ENCODE peak calls at places on chromosomes 16 and 17, in four cellular contexts. One of them, this sample, is unnamed.

GRCh38 chr17:47868134-47868533 is 17.2 kb upstream of the SP6 start:
- DNase-seq in activated T-cell treated with anti-CD3 and anti-CD28 coated beads for 48 hours: no peak
- DNase-seq in cardiac septum: no peak
- DNase-seq in bronchial epithelial cell: no peak
- DNase-seq in this sample: no peak

GRCh38 chr16:4021070-4021779 is 95.0 kb downstream of the ADCY9 start:
- DNase-seq in cardiac septum: no peak
- DNase-seq in bronchial epithelial cell: peak; percentile 88
- DNase-seq in activated T-cell treated with anti-CD3 and anti-CD28 coated beads for 48 hours: no peak
- DNase-seq in this sample: peak; percentile 88

GRCh38 chr16:53745753-53746258 is 41.9 kb downstream of the FTO start:
- DNase-seq in bronchial epithelial cell: peak; percentile 95
- DNase-seq in cardiac septum: no peak
- DNase-seq in activated T-cell treated with anti-CD3 and anti-CD28 coated beads for 48 hours: no peak
- DNase-seq in this sample: peak; percentile 88

GRCh38 chr16:71626858-71627213 is 852 bp downstream of the MARVELD3 start:
- DNase-seq in cardiac septum: no peak
- DNase-seq in bronchial epithelial cell: peak; percentile 20
- DNase-seq in activated T-cell treated with anti-CD3 and anti-CD28 coated beads for 48 hours: no peak
- DNase-seq in this sample: no peak

GRCh38 chr16:1526608-1527555 is 6.6 kb upstream of the TMEM204 start:
- DNase-seq in bronchial epithelial cell: no peak
- DNase-seq in activated T-cell treated with anti-CD3 and anti-CD28 coated beads for 48 hours: no peak
- DNase-seq in cardiac septum: no peak
- DNase-seq in this sample: no peak

GRCh38 chr17:38701504-38702165 is 3.4 kb upstream of the MLLT6 start:
- DNase-seq in activated T-cell treated with anti-CD3 and anti-CD28 coated beads for 48 hours: peak; percentile 85
- DNase-seq in cardiac septum: peak; percentile 80
- DNase-seq in bronchial epithelial cell: peak; percentile 51
- DNase-seq in this sample: peak; percentile 65

GRCh38 chr17:17445925-17446665 is 30.7 kb upstream of the MED9 start:
- DNase-seq in cardiac septum: no peak
- DNase-seq in activated T-cell treated with anti-CD3 and anti-CD28 coated beads for 48 hours: no peak
- DNase-seq in bronchial epithelial cell: peak; percentile 87
- DNase-seq in this sample: peak; percentile 100

GRCh38 chr17:74527081-74527480 is 4.2 kb downstream of the CD300LB start:
- DNase-seq in bronchial epithelial cell: no peak
- DNase-seq in activated T-cell treated with anti-CD3 and anti-CD28 coated beads for 48 hours: no peak
- DNase-seq in cardiac septum: peak; percentile 58
- DNase-seq in this sample: no peak

GRCh38 chr16:84062734-84063640 is 20.4 kb upstream of the SLC38A8 start:
- DNase-seq in cardiac septum: peak; percentile 91
- DNase-seq in bronchial epithelial cell: peak; percentile 56
- DNase-seq in activated T-cell treated with anti-CD3 and anti-CD28 coated beads for 48 hours: peak; percentile 60
- DNase-seq in this sample: peak; percentile 47

GRCh38 chr16:66604376-66605176 is at the start of gene CMTM3:
- DNase-seq in bronchial epithelial cell: no peak
- DNase-seq in activated T-cell treated with anti-CD3 and anti-CD28 coated beads for 48 hours: peak; percentile 77
- DNase-seq in cardiac septum: peak; percentile 86
- DNase-seq in this sample: no peak

GRCh38 chr17:82881292-82881823 is 41.5 kb upstream of the ZNF750 start:
- DNase-seq in cardiac septum: no peak
- DNase-seq in bronchial epithelial cell: no peak
- DNase-seq in activated T-cell treated with anti-CD3 and anti-CD28 coated beads for 48 hours: no peak
- DNase-seq in this sample: no peak

GRCh38 chr17:75345514-75346167 is 56.4 kb upstream of the SLC25A19 start:
- DNase-seq in cardiac septum: no peak
- DNase-seq in activated T-cell treated with anti-CD3 and anti-CD28 coated beads for 48 hours: peak; percentile 27
- DNase-seq in bronchial epithelial cell: no peak
- DNase-seq in this sample: no peak

GRCh38 chr16:81946206-81946605 is 65.1 kb downstream of the SDR42E1 start:
- DNase-seq in bronchial epithelial cell: no peak
- DNase-seq in activated T-cell treated with anti-CD3 and anti-CD28 coated beads for 48 hours: no peak
- DNase-seq in cardiac septum: no peak
- DNase-seq in this sample: no peak

GRCh38 chr17:29363716-29364115 is 26.4 kb upstream of the TAOK1 start:
- DNase-seq in bronchial epithelial cell: peak; percentile 12
- DNase-seq in activated T-cell treated with anti-CD3 and anti-CD28 coated beads for 48 hours: no peak
- DNase-seq in cardiac septum: no peak
- DNase-seq in this sample: no peak

GRCh38 chr17:59165933-59166342 is 10.4 kb downstream of the PRR11 start:
- DNase-seq in cardiac septum: no peak
- DNase-seq in bronchial epithelial cell: peak; percentile 48
- DNase-seq in activated T-cell treated with anti-CD3 and anti-CD28 coated beads for 48 hours: no peak
- DNase-seq in this sample: peak; percentile 72

GRCh38 chr16:69114976-69115355 is 9.5 kb downstream of the HAS3 start:
- DNase-seq in bronchial epithelial cell: no peak
- DNase-seq in activated T-cell treated with anti-CD3 and anti-CD28 coated beads for 48 hours: no peak
- DNase-seq in cardiac septum: no peak
- DNase-seq in this sample: no peak

GRCh38 chr17:73068322-73069153 is 23.9 kb downstream of the SLC39A11 start:
- DNase-seq in activated T-cell treated with anti-CD3 and anti-CD28 coated beads for 48 hours: no peak
- DNase-seq in bronchial epithelial cell: peak; percentile 84
- DNase-seq in cardiac septum: no peak
- DNase-seq in this sample: peak; percentile 87

GRCh38 chr17:3469529-3469928 is 2.1 kb downstream of the SPATA22 start:
- DNase-seq in activated T-cell treated with anti-CD3 and anti-CD28 coated beads for 48 hours: no peak
- DNase-seq in cardiac septum: no peak
- DNase-seq in bronchial epithelial cell: no peak
- DNase-seq in this sample: no peak

GRCh38 chr16:58733671-58734458 is at the start of gene GOT2:
- DNase-seq in bronchial epithelial cell: peak; percentile 69
- DNase-seq in activated T-cell treated with anti-CD3 and anti-CD28 coated beads for 48 hours: peak; percentile 83
- DNase-seq in cardiac septum: peak; percentile 94
- DNase-seq in this sample: peak; percentile 58

GRCh38 chr17:7582401-7583252 is 1.0 kb upstream of the MPDU1 start:
- DNase-seq in bronchial epithelial cell: no peak
- DNase-seq in cardiac septum: no peak
- DNase-seq in activated T-cell treated with anti-CD3 and anti-CD28 coated beads for 48 hours: no peak
- DNase-seq in this sample: no peak

GRCh38 chr17:8225813-8226535 is 15.6 kb upstream of the AURKB start:
- DNase-seq in bronchial epithelial cell: no peak
- DNase-seq in cardiac septum: no peak
- DNase-seq in activated T-cell treated with anti-CD3 and anti-CD28 coated beads for 48 hours: peak; percentile 75
- DNase-seq in this sample: peak; percentile 42

GRCh38 chr17:39763046-39763800 is 25.5 kb downstream of the GRB7 start:
- DNase-seq in cardiac septum: no peak
- DNase-seq in activated T-cell treated with anti-CD3 and anti-CD28 coated beads for 48 hours: no peak
- DNase-seq in bronchial epithelial cell: peak; percentile 35
- DNase-seq in this sample: no peak

GRCh38 chr17:57568340-57568739 is 176.8 kb downstream of the CCDC182 start:
- DNase-seq in bronchial epithelial cell: no peak
- DNase-seq in activated T-cell treated with anti-CD3 and anti-CD28 coated beads for 48 hours: no peak
- DNase-seq in cardiac septum: no peak
- DNase-seq in this sample: no peak

GRCh38 chr17:64635647-64636305 is 26.3 kb downstream of the SMURF2 start:
- DNase-seq in bronchial epithelial cell: peak; percentile 47
- DNase-seq in cardiac septum: no peak
- DNase-seq in activated T-cell treated with anti-CD3 and anti-CD28 coated beads for 48 hours: no peak
- DNase-seq in this sample: peak; percentile 26

GRCh38 chr17:72117748-72118587 is 2.9 kb upstream of the SOX9 start:
- DNase-seq in activated T-cell treated with anti-CD3 and anti-CD28 coated beads for 48 hours: no peak
- DNase-seq in bronchial epithelial cell: no peak
- DNase-seq in cardiac septum: no peak
- DNase-seq in this sample: no peak

This sample was measured in renal cortical epithelial cell.